ENCODE peak calls at places on chromosomes 13 and 19, in four cellular contexts. R is CD4-positive, CD25-positive, alpha-beta regulatory T cell; F is BJ; C is cardiac fibroblast. V is an unnamed sample.

GRCh38 chr19:17393914-17394313 is at the start of gene CCDC194:
- DNase-seq in R (no peak), F (no peak), C (no peak), V (no peak)

GRCh38 chr13:89061821-89062220 is 1390.7 kb downstream of the SLITRK5 start:
- DNase-seq in R (no peak), F (no peak), C (no peak), V (no peak)

GRCh38 chr19:48872884-48873475 is 759 bp downstream of the PPP1R15A start:
- DNase-seq in R (peak), F (peak), C (peak), V (peak)

GRCh38 chr19:45079063-45079910 is at the start of gene GEMIN7:
- DNase-seq in R (peak), F (no peak), C (peak), V (peak)

GRCh38 chr19:48318286-48318987 is 6.9 kb upstream of the EMP3 start:
- DNase-seq in R (no peak), F (no peak), C (no peak), V (no peak)

GRCh38 chr13:96218475-96218874 is 128.6 kb downstream of the HS6ST3 start:
- DNase-seq in R (no peak), F (no peak), C (no peak), V (no peak)

GRCh38 chr19:46513461-46514236 is 18.0 kb upstream of the PNMA8B start:
- DNase-seq in R (peak), F (no peak), C (peak), V (peak)

GRCh38 chr13:44972956-44973581 is 16.2 kb downstream of the NUFIP1 start:
- DNase-seq in R (peak), F (no peak), C (peak), V (peak)

GRCh38 chr19:55563261-55563690 is 17.4 kb downstream of the ZNF579 start:
- DNase-seq in R (no peak), F (no peak), C (peak), V (no peak)

GRCh38 chr13:113155982-113156655 is 2.3 kb upstream of the PROZ start:
- DNase-seq in R (no peak), F (no peak), C (no peak), V (no peak)

DNA sequence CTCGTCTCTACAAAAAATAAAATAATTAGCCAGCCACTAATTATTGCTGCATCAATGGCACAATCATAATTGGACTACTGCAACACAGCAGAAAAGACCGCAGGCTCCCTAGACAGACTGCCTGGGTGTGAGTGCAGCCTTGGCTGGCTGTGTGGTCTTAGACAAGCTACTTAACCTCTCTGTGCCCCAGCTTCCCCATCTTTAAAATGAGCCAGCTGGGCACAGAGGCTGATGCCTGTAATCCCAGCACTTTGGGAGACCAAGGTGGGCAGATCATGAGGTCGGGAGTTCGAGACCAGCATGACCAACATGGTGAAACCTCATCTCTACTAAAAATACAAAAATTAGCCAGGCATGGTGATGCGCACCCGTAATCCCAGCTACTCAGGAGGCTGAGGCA is 19.0 kb downstream of the TEX101 start:
- DNase-seq in R (no peak), F (no peak), C (no peak), V (no peak)
- H3K4me3 ChIP-seq in R (no peak), F (no peak), C (no peak), V (no peak)

DNA sequence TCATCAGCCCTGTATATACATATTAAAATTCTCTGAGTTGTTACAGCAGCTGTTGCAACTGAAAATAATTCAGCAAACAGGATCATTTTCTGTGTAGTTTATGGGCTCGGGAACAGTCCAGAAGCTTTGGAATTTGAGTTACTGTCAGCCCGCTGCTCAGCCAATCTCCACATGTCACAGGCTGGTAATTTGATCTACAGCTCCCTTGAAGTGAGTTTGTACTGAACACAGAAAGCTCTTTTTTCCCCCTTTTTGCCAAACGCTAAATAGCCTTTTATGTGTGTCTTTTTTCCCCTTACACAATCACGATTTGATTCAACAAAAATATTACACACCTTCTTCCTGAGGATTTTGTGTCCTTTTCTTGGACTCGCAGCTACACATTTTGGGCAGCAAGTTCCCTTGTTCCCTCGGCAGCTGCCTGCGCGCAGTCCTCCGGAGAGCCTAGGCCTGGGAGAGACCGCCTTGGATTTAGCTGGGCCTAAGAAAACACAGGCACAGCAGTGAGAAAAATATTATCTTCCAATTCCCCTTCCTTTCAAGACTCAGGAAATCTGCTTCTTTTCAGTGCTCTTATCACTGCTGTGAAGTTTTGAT is 371.4 kb downstream of the KCNRG start:
- DNase-seq in R (no peak), F (peak), C (peak), V (peak)
- H3K4me3 ChIP-seq in R (no peak), F (no peak), C (no peak), V (no peak)

GRCh38 chr13:110916671-110917142 is 1.8 kb upstream of the ANKRD10 start:
- DNase-seq in R (no peak), F (peak), C (peak), V (no peak)
- H3K4me3 ChIP-seq in R (peak), F (no peak), C (no peak), V (no peak)

GRCh38 chr13:46509981-46510380 is 43.0 kb upstream of the LRCH1 start:
- DNase-seq in R (no peak), F (no peak), C (no peak), V (no peak)
- H3K4me3 ChIP-seq in R (no peak), F (no peak), C (no peak), V (no peak)

V was measured in HAP-1.